ENCODE peak calls at places on chromosomes 2 and 18, in nine cellular contexts. M, J, S, H, T, A, G, B and O are unnamed samples.
A peak's percentile ranks its signal among the peaks of the same experiment; 100 is the strongest.

GRCh38 chr2:168884990-168885389 is 5.2 kb downstream of the SPC25 start:
- DNase-seq in M (no peak), J (no peak), S (no peak), H (no peak), T (no peak), A (no peak), G (no peak), B (no peak), O (no peak)

GRCh38 chr2:97752342-97753334 is 39.3 kb downstream of the ZAP70 start:
- DNase-seq in M (no peak), J (no peak), S (no peak), H (no peak), T (no peak), A (no peak), G (no peak), B (no peak), O (no peak)

GRCh38 chr2:227595797-227596196 is 2.9 kb upstream of the SCYGR2 start:
- DNase-seq in M (no peak), J (no peak), S (no peak), H (no peak), T (no peak), A (no peak), G (no peak), B (no peak), O (no peak)

GRCh38 chr2:157841485-157841884 is 34.6 kb downstream of the ACVR1 start:
- DNase-seq in M (no peak), J (no peak), S (no peak), H (no peak), T (no peak), A (no peak), G (no peak), B (no peak), O (no peak)

GRCh38 chr2:68749345-68749744 is 14.7 kb downstream of the ARHGAP25 start:
- DNase-seq in M (no peak), J (no peak), S (no peak), H (no peak), T (no peak), A (no peak), G (no peak), B (no peak), O (no peak)

GRCh38 chr2:100197643-100198153 is 55.3 kb upstream of the AFF3 start:
- DNase-seq in M (peak; percentile 75), J (no peak), S (peak; percentile 70), H (no peak), T (no peak), A (no peak), G (no peak), B (peak; percentile 6), O (peak; percentile 86)

GRCh38 chr2:239881031-239881471 is 144.1 kb downstream of the NDUFA10 start:
- DNase-seq in M (no peak), J (no peak), S (no peak), H (no peak), T (no peak), A (no peak), G (no peak), B (no peak), O (no peak)

GRCh38 chr2:24164416-24164973 is 10.4 kb upstream of the FAM228A start:
- DNase-seq in M (peak; percentile 15), J (peak; percentile 9), S (peak; percentile 81), H (no peak), T (peak; percentile 65), A (no peak), G (no peak), B (peak; percentile 42), O (no peak)

GRCh38 chr2:168736636-168737424 is 65.6 kb upstream of the NOSTRIN start:
- DNase-seq in M (no peak), J (no peak), S (no peak), H (no peak), T (no peak), A (no peak), G (no peak), B (no peak), O (no peak)

GRCh38 chr18:70956554-70956953 is 667.7 kb downstream of the SOCS6 start:
- DNase-seq in M (no peak), J (no peak), S (no peak), H (no peak), T (no peak), A (no peak), G (no peak), B (no peak), O (no peak)

GRCh38 chr2:68466361-68466777 is 725 bp downstream of the FBXO48 start:
- DNase-seq in M (no peak), J (peak; percentile 65), S (no peak), H (peak; percentile 37), T (peak; percentile 14), A (peak; percentile 70), G (peak; percentile 88), B (peak; percentile 32), O (no peak)

GRCh38 chr2:71477231-71477681 is 23.9 kb downstream of the DYSF start:
- DNase-seq in M (no peak), J (no peak), S (no peak), H (no peak), T (no peak), A (no peak), G (no peak), B (no peak), O (no peak)

GRCh38 chr2:95354925-95355324 is 47.6 kb upstream of the FAHD2A start:
- DNase-seq in M (no peak), J (no peak), S (no peak), H (no peak), T (no peak), A (no peak), G (no peak), B (no peak), O (peak; percentile 59)

GRCh38 chr2:219724628-219725027 is 97.2 kb downstream of the SLC4A3 start:
- DNase-seq in M (no peak), J (no peak), S (no peak), H (no peak), T (no peak), A (no peak), G (no peak), B (no peak), O (no peak)

GRCh38 chr2:133986076-133986837 is 267.6 kb upstream of the MGAT5 start:
- DNase-seq in M (no peak), J (no peak), S (no peak), H (no peak), T (peak; percentile 11), A (no peak), G (no peak), B (no peak), O (no peak)

GRCh38 chr2:58870704-58871103 is 629.6 kb upstream of the FANCL start:
- DNase-seq in M (no peak), J (no peak), S (no peak), H (no peak), T (peak; percentile 26), A (no peak), G (no peak), B (no peak), O (no peak)

GRCh38 chr2:3459185-3460015 is 59.9 kb downstream of the ADI1 start:
- DNase-seq in M (peak; percentile 80), J (no peak), S (peak; percentile 43), H (no peak), T (no peak), A (no peak), G (no peak), B (no peak), O (no peak)